ENCODE peak calls at places on chromosomes 6 and 20, in four cellular contexts. D, C, Y and W are unnamed samples.

GRCh38 chr6:6744551-6744950 is 156.0 kb downstream of the LY86 start:
- DNase-seq in D (no peak), C (no peak), Y (no peak), W (no peak)

GRCh38 chr6:29017428-29017802 is 12.3 kb upstream of the ZNF311 start:
- DNase-seq in C (no peak), D (no peak), Y (no peak), W (no peak)

GRCh38 chr6:74979065-74979766 is 226.6 kb downstream of the COL12A1 start:
- DNase-seq in D (no peak), Y (no peak), C (no peak), W (no peak)

GRCh38 chr6:98970469-98970868 is 22.7 kb upstream of the FBXL4 start:
- DNase-seq in C (no peak), D (no peak), Y (no peak), W (no peak)

GRCh38 chr20:56163806-56164205 is 84.7 kb upstream of the MC3R start:
- DNase-seq in C (no peak), Y (no peak), D (no peak), W (no peak)

GRCh38 chr6:31293343-31293742 is 21.5 kb upstream of the HLA-C start:
- DNase-seq in D (no peak), C (no peak), Y (no peak), W (no peak)

GRCh38 chr6:160733045-160733646 is 31.1 kb downstream of the PLG start:
- DNase-seq in D (peak), C (peak), Y (peak), W (peak)

GRCh38 chr20:60206259-60206658 is 248.0 kb downstream of the CDH26 start:
- DNase-seq in C (peak), D (peak), Y (peak), W (peak)

GRCh38 chr6:2783188-2783957 is 18.2 kb downstream of the WRNIP1 start:
- DNase-seq in Y (no peak), C (peak), D (no peak), W (peak)

GRCh38 chr6:81625216-81625615 is 127.3 kb downstream of the TENT5A start:
- DNase-seq in Y (no peak), D (no peak), C (no peak), W (no peak)

GRCh38 chr6:6886886-6887285 is 220.9 kb upstream of the RREB1 start:
- DNase-seq in D (no peak), Y (no peak), C (no peak), W (no peak)

GRCh38 chr6:46453221-46453620 is 38.0 kb downstream of the RCAN2 start:
- DNase-seq in C (no peak), Y (no peak), D (no peak), W (no peak)

GRCh38 chr20:50246367-50247195 is 56.0 kb downstream of the CEBPB start:
- DNase-seq in C (no peak), D (no peak), Y (no peak), W (no peak)

GRCh38 chr6:150100745-150101144 is 31.8 kb upstream of the ULBP3 start:
- DNase-seq in Y (no peak), D (no peak), C (no peak), W (no peak)

GRCh38 chr6:34556031-34556471 is at the start of gene SPDEF:
- DNase-seq in C (no peak), Y (no peak), D (no peak), W (no peak)

GRCh38 chr6:4902363-4902762 is 101.5 kb downstream of the RPP40 start:
- DNase-seq in D (no peak), Y (no peak), C (no peak), W (no peak)

GRCh38 chr6:24646771-24647170 is 780 bp upstream of the KIAA0319 start:
- DNase-seq in Y (no peak), C (no peak), D (no peak), W (peak)

GRCh38 chr6:27901801-27902200 is 10.4 kb downstream of the OR2B2 start:
- DNase-seq in C (peak), Y (peak), D (no peak), W (no peak)

GRCh38 chr6:127637830-127638229 is 60.9 kb downstream of the C6orf58 start:
- DNase-seq in Y (no peak), D (no peak), C (no peak), W (no peak)

GRCh38 chr6:38370653-38371311 is 268.9 kb downstream of the BTBD9 start:
- DNase-seq in D (no peak), C (no peak), Y (no peak), W (no peak)

GRCh38 chr6:154371337-154371736 is 14.7 kb upstream of the IPCEF1 start:
- DNase-seq in C (no peak), D (no peak), Y (no peak), W (no peak)

GRCh38 chr20:38173237-38174156 is 8.4 kb upstream of the TGM2 start:
- DNase-seq in D (peak), Y (no peak), C (peak), W (no peak)

GRCh38 chr20:433300-433975 is 25.3 kb downstream of the RBCK1 start:
- DNase-seq in C (no peak), Y (no peak), D (no peak), W (no peak)

GRCh38 chr20:10613911-10614310 is 59.9 kb downstream of the JAG1 start:
- DNase-seq in C (no peak), Y (no peak), D (no peak), W (no peak)

GRCh38 chr6:17998442-17998841 is 11.0 kb upstream of the KIF13A start:
- DNase-seq in D (no peak), C (no peak), Y (no peak), W (no peak)

GRCh38 chr20:4830212-4830607 is 108.5 kb downstream of the PRND start:
- DNase-seq in Y (no peak), C (no peak), D (no peak), W (no peak)

GRCh38 chr20:49989234-49990065 is 6.7 kb downstream of the SNAI1 start:
- DNase-seq in C (peak), D (no peak), Y (no peak), W (no peak)

GRCh38 chr6:117156701-117157100 is 108.7 kb upstream of the VGLL2 start:
- DNase-seq in D (no peak), Y (no peak), C (no peak), W (no peak)

GRCh38 chr6:4313044-4313686 is 177.8 kb upstream of the ECI2 start:
- DNase-seq in Y (peak), D (peak), C (no peak), W (peak)

GRCh38 chr6:12012231-12012565 is at the start of gene HIVEP1:
- DNase-seq in C (peak), Y (no peak), D (no peak), W (peak)

GRCh38 chr6:130159876-130160415 is 62.8 kb downstream of the SAMD3 start:
- DNase-seq in D (no peak), C (no peak), Y (no peak), W (no peak)

GRCh38 chr6:113903666-113904330 is 46.7 kb downstream of the MARCKS start:
- DNase-seq in Y (no peak), D (no peak), C (no peak), W (no peak)

GRCh38 chr6:13574149-13574570 is 241 bp upstream of the SIRT5 start:
- DNase-seq in D (peak), Y (peak), C (peak), W (peak)

GRCh38 chr6:13576017-13576416 is 1.6 kb downstream of the SIRT5 start:
- DNase-seq in D (no peak), C (no peak), Y (no peak), W (no peak)

GRCh38 chr6:13573669-13574110 is 711 bp upstream of the SIRT5 start:
- DNase-seq in D (peak), C (peak), Y (peak), W (peak)

GRCh38 chr6:13575377-13575775 is 975 bp downstream of the SIRT5 start:
- DNase-seq in Y (no peak), C (no peak), D (no peak), W (no peak)

DNA sequence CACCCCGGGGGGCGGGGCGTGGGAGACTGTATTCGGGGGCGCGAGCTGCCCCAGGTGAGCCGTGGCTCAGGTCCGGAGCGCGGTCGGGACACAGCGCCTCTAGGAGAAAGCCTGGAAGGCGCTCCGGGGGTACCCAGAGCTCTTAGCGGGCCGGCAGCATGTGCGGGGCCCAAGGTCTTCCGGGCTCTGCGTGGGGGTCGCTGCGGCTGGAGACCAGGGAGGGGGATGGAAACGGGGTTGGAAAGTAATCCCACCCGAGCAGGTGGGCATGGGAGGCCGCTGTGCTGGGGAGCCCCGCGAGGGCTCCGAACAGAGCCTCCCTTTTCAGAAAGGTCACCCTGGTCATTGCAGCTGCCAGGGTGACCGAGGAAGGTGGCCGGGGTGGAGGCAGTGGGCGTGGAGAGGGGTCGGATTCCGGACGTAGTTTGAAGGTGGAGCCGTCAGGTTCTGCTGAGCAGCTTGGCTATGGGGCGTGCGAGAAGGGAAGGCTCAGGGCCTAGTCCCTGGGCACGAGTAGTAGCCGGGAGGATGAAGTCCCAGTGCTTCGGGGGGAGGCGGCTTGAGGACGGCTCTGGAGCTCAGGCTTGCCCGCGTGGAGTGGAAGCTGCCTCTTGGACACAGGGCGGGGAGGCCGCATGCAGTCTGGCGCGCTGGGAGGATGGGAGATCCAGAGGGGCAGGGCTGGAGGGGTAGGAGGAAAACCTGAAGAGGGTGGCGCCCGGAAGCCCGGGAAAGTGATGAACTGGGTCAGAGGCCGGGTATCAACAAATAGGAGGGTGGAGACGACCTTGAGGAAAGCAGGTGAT is at the start of gene SIRT5:
- DNase-seq in Y (peak), C (peak), D (peak), W (peak)
- TF ChIP-seq POLR2A in Y (peak), C (peak), D (peak), W (peak)

DNA sequence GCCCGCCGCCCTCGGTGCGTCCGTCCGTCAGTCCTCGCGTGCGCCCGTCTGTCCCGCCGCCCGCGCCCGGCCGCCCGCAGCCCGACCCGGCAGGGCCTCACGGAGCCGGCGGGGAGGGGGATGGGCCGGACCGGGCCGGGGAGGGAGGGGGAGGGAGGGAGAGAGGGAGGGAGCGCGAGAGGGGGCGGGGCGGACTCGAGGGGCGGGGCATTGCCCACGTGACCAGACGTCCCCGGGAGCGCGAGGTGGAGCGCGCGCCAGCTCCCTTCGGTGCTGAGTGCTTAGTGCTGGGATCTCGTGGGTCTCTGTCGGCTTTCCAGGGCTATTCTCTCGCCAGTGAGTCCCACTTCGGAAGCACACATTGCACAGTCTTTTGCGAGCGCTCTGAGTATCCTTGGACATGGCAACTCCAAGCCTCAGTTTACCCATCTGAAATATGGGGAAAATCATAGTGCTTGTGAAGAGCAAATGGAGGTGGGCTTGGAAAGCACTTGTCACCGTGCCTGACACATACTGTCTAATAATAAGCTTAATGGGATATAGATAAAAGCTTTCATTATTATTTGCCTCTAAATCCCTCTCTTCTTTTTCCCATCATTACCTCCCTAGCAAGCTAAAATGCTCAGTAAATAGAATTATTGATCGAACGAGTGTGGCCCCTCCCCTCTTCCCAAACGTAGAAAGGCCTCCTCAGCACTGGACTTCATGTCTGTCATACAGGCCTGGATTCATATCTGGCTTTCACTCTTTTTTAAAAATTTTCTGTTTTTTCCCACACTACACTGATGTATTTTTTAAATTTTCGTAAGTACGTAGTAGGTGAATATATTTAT is at the start of gene NCOA6:
- DNase-seq in D (peak), C (peak), Y (peak), W (peak)
- TF ChIP-seq POLR2A in D (peak), C (peak), Y (peak), W (peak)

GRCh38 chr6:158817298-158818007 is 1.7 kb downstream of the EZR start:
- DNase-seq in C (peak), Y (no peak), D (no peak), W (peak)
- TF ChIP-seq POLR2A in C (no peak), Y (no peak), D (no peak), W (no peak)

DNA sequence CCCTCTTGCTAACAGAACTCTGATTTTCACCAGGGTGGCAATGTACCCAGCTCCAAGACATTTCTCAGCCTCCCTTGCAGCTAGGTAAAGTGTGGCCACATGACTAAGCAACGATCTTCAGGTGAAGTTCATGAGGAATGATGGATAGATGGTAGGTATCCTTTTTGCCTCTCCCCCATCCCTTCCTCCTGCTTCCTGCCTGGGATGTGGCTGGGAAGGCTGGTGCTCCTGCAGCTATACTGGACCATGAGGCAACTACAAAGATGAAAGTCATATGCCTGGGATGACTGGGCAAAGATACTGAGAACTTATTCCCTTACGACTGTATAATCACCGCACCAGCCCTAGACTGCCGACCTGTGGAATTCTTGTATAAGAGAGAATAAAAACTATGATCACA is 13.4 kb downstream of the ZNF335 start:
- DNase-seq in Y (no peak), C (no peak), D (no peak), W (no peak)
- TF ChIP-seq POLR2A in Y (no peak), C (no peak), D (no peak), W (no peak)

GRCh38 chr20:63568170-63568981 is 5.7 kb downstream of the HELZ2 start:
- DNase-seq in C (no peak), Y (no peak), D (no peak), W (no peak)

GRCh38 chr20:63568986-63569949 is 4.8 kb downstream of the HELZ2 start:
- DNase-seq in D (no peak), C (no peak), Y (no peak), W (no peak)

GRCh38 chr20:63572071-63572787 is 1.8 kb downstream of the HELZ2 start:
- DNase-seq in D (no peak), C (no peak), Y (no peak), W (no peak)

GRCh38 chr20:63572788-63573738 is 976 bp downstream of the HELZ2 start:
- DNase-seq in C (no peak), D (peak), Y (no peak), W (peak)

GRCh38 chr20:63570281-63571086 is 3.6 kb downstream of the HELZ2 start:
- DNase-seq in C (no peak), Y (no peak), D (no peak), W (no peak)
- TF ChIP-seq POLR2A in C (no peak), Y (no peak), D (no peak), W (no peak)

DNA sequence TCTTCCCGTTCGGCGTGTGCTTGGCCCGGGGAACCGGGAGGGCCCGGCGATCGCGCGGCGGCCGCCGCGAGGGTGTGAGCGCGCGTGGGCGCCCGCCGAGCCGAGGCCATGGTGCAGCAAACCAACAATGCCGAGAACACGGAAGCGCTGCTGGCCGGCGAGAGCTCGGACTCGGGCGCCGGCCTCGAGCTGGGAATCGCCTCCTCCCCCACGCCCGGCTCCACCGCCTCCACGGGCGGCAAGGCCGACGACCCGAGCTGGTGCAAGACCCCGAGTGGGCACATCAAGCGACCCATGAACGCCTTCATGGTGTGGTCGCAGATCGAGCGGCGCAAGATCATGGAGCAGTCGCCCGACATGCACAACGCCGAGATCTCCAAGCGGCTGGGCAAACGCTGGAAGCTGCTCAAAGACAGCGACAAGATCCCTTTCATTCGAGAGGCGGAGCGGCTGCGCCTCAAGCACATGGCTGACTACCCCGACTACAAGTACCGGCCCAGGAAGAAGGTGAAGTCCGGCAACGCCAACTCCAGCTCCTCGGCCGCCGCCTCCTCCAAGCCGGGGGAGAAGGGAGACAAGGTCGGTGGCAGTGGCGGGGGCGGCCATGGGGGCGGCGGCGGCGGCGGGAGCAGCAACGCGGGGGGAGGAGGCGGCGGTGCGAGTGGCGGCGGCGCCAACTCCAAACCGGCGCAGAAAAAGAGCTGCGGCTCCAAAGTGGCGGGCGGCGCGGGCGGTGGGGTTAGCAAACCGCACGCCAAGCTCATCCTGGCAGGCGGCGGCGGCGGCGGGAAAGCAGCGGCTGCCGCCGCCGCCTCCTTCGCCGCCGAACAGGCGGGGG is 1.1 kb downstream of the SOX4 start:
- DNase-seq in Y (no peak), C (no peak), D (peak), W (peak)
- TF ChIP-seq POLR2A in Y (no peak), C (no peak), D (peak), W (no peak)

GRCh38 chr20:62245911-62246280 is 7.6 kb downstream of the OSBPL2 start:
- DNase-seq in C (no peak), D (no peak), Y (no peak), W (no peak)

GRCh38 chr20:62246872-62247652 is 8.7 kb downstream of the OSBPL2 start:
- DNase-seq in D (no peak), C (no peak), Y (no peak), W (no peak)

GRCh38 chr20:62243906-62244515 is 5.7 kb downstream of the OSBPL2 start:
- DNase-seq in C (no peak), Y (no peak), D (no peak), W (no peak)

GRCh38 chr20:62244644-62245108 is 6.4 kb downstream of the OSBPL2 start:
- DNase-seq in Y (no peak), D (no peak), C (no peak), W (no peak)

GRCh38 chr20:62246431-62246830 is 8.1 kb downstream of the OSBPL2 start:
- DNase-seq in C (no peak), D (no peak), Y (no peak), W (no peak)
- TF ChIP-seq POLR2A in C (no peak), D (no peak), Y (no peak), W (no peak)